ENCODE peak calls at places on chromosomes 1 and 21, in four cellular contexts. O, F, K and S are unnamed samples.

GRCh38 chr1:32989160-32989894 is 24.7 kb upstream of the RNF19B start:
- DNase-seq in K (peak; percentile 23), F (no peak), O (peak; percentile 95), S (peak; percentile 96)

GRCh38 chr1:70134148-70134547 is 71.2 kb downstream of the LRRC40 start:
- DNase-seq in F (no peak), K (no peak), O (peak; percentile 49), S (peak; percentile 6)

GRCh38 chr1:2868571-2868970 is 67.1 kb upstream of the TTC34 start:
- DNase-seq in O (no peak), K (no peak), F (no peak), S (no peak)

GRCh38 chr1:12356004-12356890 is 126.4 kb downstream of the VPS13D start:
- DNase-seq in F (no peak), O (no peak), K (no peak), S (no peak)

GRCh38 chr1:118918230-118918939 is 69.8 kb downstream of the TBX15 start:
- DNase-seq in O (no peak), F (no peak), K (no peak), S (no peak)

GRCh38 chr1:3501856-3502665 is 47.6 kb downstream of the ARHGEF16 start:
- DNase-seq in K (no peak), F (peak; percentile 64), O (no peak), S (peak; percentile 26)

GRCh38 chr1:17212487-17213121 is 7.7 kb downstream of the PADI1 start:
- DNase-seq in K (peak; percentile 41), O (no peak), F (peak; percentile 89), S (peak; percentile 74)

GRCh38 chr1:18913065-18913502 is 10.7 kb upstream of the ALDH4A1 start:
- DNase-seq in O (peak; percentile 72), K (peak; percentile 51), F (peak; percentile 78), S (peak; percentile 72)

GRCh38 chr1:88595355-88595754 is 88.7 kb upstream of the PKN2 start:
- DNase-seq in O (peak; percentile 30), K (no peak), F (no peak), S (peak; percentile 68)

GRCh38 chr1:155522069-155522468 is 40.5 kb downstream of the ASH1L start:
- DNase-seq in F (no peak), K (no peak), O (no peak), S (peak; percentile 49)

GRCh38 chr1:230250676-230251075 is 175.5 kb downstream of the PGBD5 start:
- DNase-seq in K (no peak), F (no peak), O (no peak), S (no peak)

GRCh38 chr1:29399465-29399864 is 163.1 kb downstream of the PTPRU start:
- DNase-seq in O (no peak), K (no peak), F (no peak), S (no peak)

GRCh38 chr1:33588726-33589125 is 116.3 kb downstream of the ZSCAN20 start:
- DNase-seq in K (no peak), F (no peak), O (no peak), S (no peak)

GRCh38 chr1:191892716-191893115 is 265.5 kb upstream of the RGS18 start:
- DNase-seq in K (no peak), F (no peak), O (no peak), S (no peak)

GRCh38 chr1:55826413-55827080 is 611.4 kb upstream of the USP24 start:
- DNase-seq in K (no peak), F (no peak), O (no peak), S (peak; percentile 36)

GRCh38 chr21:35343046-35343816 is 294.1 kb upstream of the RUNX1 start:
- DNase-seq in F (no peak), K (no peak), O (no peak), S (peak; percentile 15)

GRCh38 chr21:45735259-45736000 is 91.9 kb downstream of the PCBP3 start:
- DNase-seq in O (no peak), K (no peak), F (no peak), S (no peak)

GRCh38 chr21:46599251-46599572 is 5.7 kb downstream of the S100B start:
- DNase-seq in K (no peak), O (peak; percentile 56), F (no peak), S (peak; percentile 88)

GRCh38 chr1:40620586-40620985 is 44.9 kb downstream of the RIMS3 start:
- DNase-seq in F (no peak), O (no peak), K (no peak), S (no peak)

GRCh38 chr1:14298806-14299205 is 299.7 kb upstream of the KAZN start:
- DNase-seq in K (no peak), F (no peak), O (no peak), S (no peak)

GRCh38 chr1:59128239-59128736 is 168.6 kb upstream of the FGGY start:
- DNase-seq in F (no peak), K (no peak), O (peak; percentile 78), S (peak; percentile 75)

GRCh38 chr1:238492271-238492670 is 601.5 kb upstream of the ZP4 start:
- DNase-seq in K (no peak), F (no peak), O (no peak), S (no peak)

GRCh38 chr1:187092104-187092503 is 263.4 kb downstream of the PLA2G4A start:
- DNase-seq in K (no peak), O (no peak), F (peak; percentile 44), S (no peak)

GRCh38 chr1:234699795-234700665 is 90.1 kb upstream of the IRF2BP2 start:
- DNase-seq in O (peak; percentile 34), F (peak; percentile 51), K (no peak), S (peak; percentile 87)

GRCh38 chr1:13813398-13814012 is 113.5 kb downstream of the PRDM2 start:
- DNase-seq in K (peak; percentile 20), O (no peak), F (peak; percentile 67), S (no peak)

GRCh38 chr1:200336111-200336845 is 73.6 kb downstream of the ZNF281 start:
- DNase-seq in F (no peak), O (peak; percentile 87), K (no peak), S (peak; percentile 88)

GRCh38 chr1:206479164-206480125 is 9.2 kb downstream of the IKBKE start:
- DNase-seq in F (peak; percentile 77), K (peak; percentile 38), O (peak; percentile 51), S (peak; percentile 79)

GRCh38 chr1:170685166-170685565 is 21.2 kb downstream of the PRRX1 start:
- DNase-seq in F (no peak), O (peak; percentile 87), K (no peak), S (peak; percentile 41)

GRCh38 chr1:167210966-167211674 is 9.6 kb upstream of the POU2F1 start:
- DNase-seq in K (no peak), F (no peak), O (no peak), S (peak; percentile 66)